ENCODE peak calls at places on chromosome X, in eight cellular contexts. One of them, this sample, is unnamed.

GRCh38 chrX:139691493-139691842 is 16.5 kb downstream of the MCF2 start:
- DNase-seq in adrenal gland: peak; percentile 13
- DNase-seq in H9: peak; percentile 25
- DNase-seq in CD4-positive, alpha-beta memory T cell: no peak
- DNase-seq in cardiac muscle cell: peak; percentile 19
- DNase-seq in adipocyte: peak; percentile 4
- DNase-seq in left ventricle myocardium inferior: peak; percentile 14
- DNase-seq in right cardiac atrium: peak; percentile 35
- DNase-seq in this sample: no peak

GRCh38 chrX:78886550-78886949 is 58.6 kb upstream of the P2RY10 start:
- DNase-seq in adrenal gland: no peak
- DNase-seq in H9: no peak
- DNase-seq in CD4-positive, alpha-beta memory T cell: peak; percentile 9
- DNase-seq in cardiac muscle cell: peak; percentile 13
- DNase-seq in adipocyte: peak; percentile 20
- DNase-seq in left ventricle myocardium inferior: no peak
- DNase-seq in right cardiac atrium: no peak
- DNase-seq in this sample: peak; percentile 68

GRCh38 chrX:68748030-68748429 is 80.8 kb upstream of the EFNB1 start:
- DNase-seq in adrenal gland: no peak
- DNase-seq in H9: no peak
- DNase-seq in CD4-positive, alpha-beta memory T cell: no peak
- DNase-seq in cardiac muscle cell: no peak
- DNase-seq in adipocyte: no peak
- DNase-seq in left ventricle myocardium inferior: no peak
- DNase-seq in right cardiac atrium: no peak
- DNase-seq in this sample: no peak

GRCh38 chrX:57964975-57965374 is 54.7 kb upstream of the ZXDA start:
- DNase-seq in adrenal gland: no peak
- DNase-seq in H9: no peak
- DNase-seq in CD4-positive, alpha-beta memory T cell: no peak
- DNase-seq in cardiac muscle cell: no peak
- DNase-seq in adipocyte: no peak
- DNase-seq in left ventricle myocardium inferior: no peak
- DNase-seq in right cardiac atrium: no peak
- DNase-seq in this sample: no peak

GRCh38 chrX:72100824-72101351 is 30.8 kb downstream of the RTL5 start:
- DNase-seq in adrenal gland: no peak
- DNase-seq in H9: no peak
- DNase-seq in CD4-positive, alpha-beta memory T cell: peak; percentile 85
- DNase-seq in cardiac muscle cell: no peak
- DNase-seq in adipocyte: no peak
- DNase-seq in left ventricle myocardium inferior: no peak
- DNase-seq in right cardiac atrium: peak; percentile 57
- DNase-seq in this sample: no peak

GRCh38 chrX:19794690-19795089 is 92.7 kb downstream of the SH3KBP1 start:
- DNase-seq in adrenal gland: no peak
- DNase-seq in H9: no peak
- DNase-seq in CD4-positive, alpha-beta memory T cell: no peak
- DNase-seq in cardiac muscle cell: no peak
- DNase-seq in adipocyte: no peak
- DNase-seq in left ventricle myocardium inferior: no peak
- DNase-seq in right cardiac atrium: no peak
- DNase-seq in this sample: no peak

GRCh38 chrX:30215357-30215843 is at the start of gene MAGEB2:
- DNase-seq in adrenal gland: no peak
- DNase-seq in H9: no peak
- DNase-seq in CD4-positive, alpha-beta memory T cell: no peak
- DNase-seq in cardiac muscle cell: no peak
- DNase-seq in adipocyte: no peak
- DNase-seq in left ventricle myocardium inferior: no peak
- DNase-seq in right cardiac atrium: no peak
- DNase-seq in this sample: no peak

GRCh38 chrX:98407526-98408049 is 1523.9 kb downstream of the RPA4 start:
- DNase-seq in adrenal gland: no peak
- DNase-seq in H9: no peak
- DNase-seq in CD4-positive, alpha-beta memory T cell: no peak
- DNase-seq in cardiac muscle cell: no peak
- DNase-seq in adipocyte: no peak
- DNase-seq in left ventricle myocardium inferior: no peak
- DNase-seq in right cardiac atrium: no peak
- DNase-seq in this sample: no peak

GRCh38 chrX:8913665-8914409 is 112.7 kb upstream of the FAM9A start:
- DNase-seq in adrenal gland: peak; percentile 16
- DNase-seq in H9: no peak
- DNase-seq in CD4-positive, alpha-beta memory T cell: no peak
- DNase-seq in cardiac muscle cell: peak; percentile 83
- DNase-seq in adipocyte: peak; percentile 84
- DNase-seq in left ventricle myocardium inferior: peak; percentile 21
- DNase-seq in right cardiac atrium: no peak
- DNase-seq in this sample: no peak

DNA sequence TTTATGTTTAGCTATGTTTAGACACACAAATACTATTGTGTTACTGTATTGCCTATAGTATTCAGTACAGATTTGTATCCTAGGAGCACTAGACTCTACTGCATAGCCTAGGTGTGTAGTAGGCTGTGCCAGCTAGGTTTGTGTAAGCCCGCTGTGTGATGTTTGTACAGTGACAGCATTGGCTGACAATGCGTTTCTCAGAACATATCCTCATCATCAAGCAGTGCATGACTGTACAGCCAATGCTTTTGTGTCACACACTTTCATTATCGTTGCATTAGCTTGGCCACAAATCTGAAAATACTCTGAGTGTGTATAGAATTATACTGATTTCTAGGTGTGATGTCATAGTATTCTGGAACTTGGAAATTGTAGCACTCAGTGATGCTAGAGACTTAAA is 63.4 kb downstream of the CLDN34 start:
- DNase-seq in adrenal gland: no peak
- DNase-seq in H9: no peak
- DNase-seq in CD4-positive, alpha-beta memory T cell: no peak
- DNase-seq in cardiac muscle cell: no peak
- DNase-seq in adipocyte: no peak
- DNase-seq in left ventricle myocardium inferior: no peak
- DNase-seq in right cardiac atrium: no peak
- DNase-seq in this sample: no peak
- H3K4me1 ChIP-seq in adrenal gland: no peaks in the 10 kb centered on the region
- H3K4me1 ChIP-seq in H9: no peaks in the 10 kb centered on the region
- H3K4me1 ChIP-seq in CD4-positive, alpha-beta memory T cell: no peaks in the 10 kb centered on the region
- H3K4me1 ChIP-seq in cardiac muscle cell: peaks cover 7% of the 10 kb centered on the region
- H3K4me1 ChIP-seq in adipocyte: no peaks in the 10 kb centered on the region
- H3K4me1 ChIP-seq in left ventricle myocardium inferior: peaks cover 49% of the 10 kb centered on the region
- H3K4me1 ChIP-seq in right cardiac atrium: peaks cover 6% of the 10 kb centered on the region
- H3K4me1 ChIP-seq in this sample: peaks cover 3% of the 10 kb centered on the region

GRCh38 chrX:129787336-129788055 is 7.7 kb downstream of the SASH3 start:
- DNase-seq in adrenal gland: no peak
- DNase-seq in H9: no peak
- DNase-seq in CD4-positive, alpha-beta memory T cell: no peak
- DNase-seq in cardiac muscle cell: peak; percentile 26
- DNase-seq in adipocyte: no peak
- DNase-seq in left ventricle myocardium inferior: no peak
- DNase-seq in right cardiac atrium: no peak
- DNase-seq in this sample: no peak
- H3K4me1 ChIP-seq in adrenal gland: no peaks in the 10 kb centered on the region
- H3K4me1 ChIP-seq in H9: no peaks in the 10 kb centered on the region
- H3K4me1 ChIP-seq in CD4-positive, alpha-beta memory T cell: peaks cover 48% of the 10 kb centered on the region
- H3K4me1 ChIP-seq in cardiac muscle cell: no peaks in the 10 kb centered on the region
- H3K4me1 ChIP-seq in adipocyte: no peaks in the 10 kb centered on the region
- H3K4me1 ChIP-seq in left ventricle myocardium inferior: no peaks in the 10 kb centered on the region
- H3K4me1 ChIP-seq in right cardiac atrium: no peaks in the 10 kb centered on the region
- H3K4me1 ChIP-seq in this sample: no peaks in the 10 kb centered on the region

GRCh38 chrX:133792198-133792953 is 193.0 kb downstream of the GPC3 start:
- DNase-seq in adrenal gland: peak; percentile 63
- DNase-seq in H9: peak; percentile 80
- DNase-seq in CD4-positive, alpha-beta memory T cell: peak; percentile 60
- DNase-seq in cardiac muscle cell: peak; percentile 80
- DNase-seq in adipocyte: peak; percentile 81
- DNase-seq in left ventricle myocardium inferior: peak; percentile 27
- DNase-seq in right cardiac atrium: peak; percentile 68
- DNase-seq in this sample: peak; percentile 88
- H3K4me1 ChIP-seq in adrenal gland: no peaks in the 10 kb centered on the region
- H3K4me1 ChIP-seq in H9: no peaks in the 10 kb centered on the region
- H3K4me1 ChIP-seq in CD4-positive, alpha-beta memory T cell: no peaks in the 10 kb centered on the region
- H3K4me1 ChIP-seq in cardiac muscle cell: peaks cover 17% of the 10 kb centered on the region
- H3K4me1 ChIP-seq in adipocyte: no peaks in the 10 kb centered on the region
- H3K4me1 ChIP-seq in left ventricle myocardium inferior: no peaks in the 10 kb centered on the region
- H3K4me1 ChIP-seq in right cardiac atrium: no peaks in the 10 kb centered on the region
- H3K4me1 ChIP-seq in this sample: no peaks in the 10 kb centered on the region

GRCh38 chrX:151981129-151981528 is 6.7 kb upstream of the GABRE start:
- DNase-seq in adrenal gland: no peak
- DNase-seq in H9: no peak
- DNase-seq in CD4-positive, alpha-beta memory T cell: no peak
- DNase-seq in cardiac muscle cell: no peak
- DNase-seq in adipocyte: peak; percentile 39
- DNase-seq in left ventricle myocardium inferior: no peak
- DNase-seq in right cardiac atrium: no peak
- DNase-seq in this sample: no peak
- H3K4me1 ChIP-seq in adrenal gland: no peaks in the 10 kb centered on the region
- H3K4me1 ChIP-seq in H9: no peaks in the 10 kb centered on the region
- H3K4me1 ChIP-seq in CD4-positive, alpha-beta memory T cell: no peaks in the 10 kb centered on the region
- H3K4me1 ChIP-seq in cardiac muscle cell: no peaks in the 10 kb centered on the region
- H3K4me1 ChIP-seq in adipocyte: peaks cover 45% of the 10 kb centered on the region
- H3K4me1 ChIP-seq in left ventricle myocardium inferior: peaks cover 26% of the 10 kb centered on the region
- H3K4me1 ChIP-seq in right cardiac atrium: peaks cover 4% of the 10 kb centered on the region
- H3K4me1 ChIP-seq in this sample: no peaks in the 10 kb centered on the region

GRCh38 chrX:22060451-22060940 is 28.4 kb downstream of the PHEX start:
- DNase-seq in adrenal gland: no peak
- DNase-seq in H9: no peak
- DNase-seq in CD4-positive, alpha-beta memory T cell: no peak
- DNase-seq in cardiac muscle cell: peak; percentile 43
- DNase-seq in adipocyte: peak; percentile 58
- DNase-seq in left ventricle myocardium inferior: no peak
- DNase-seq in right cardiac atrium: no peak
- DNase-seq in this sample: no peak
- H3K4me1 ChIP-seq in adrenal gland: no peaks in the 10 kb centered on the region
- H3K4me1 ChIP-seq in H9: no peaks in the 10 kb centered on the region
- H3K4me1 ChIP-seq in CD4-positive, alpha-beta memory T cell: no peaks in the 10 kb centered on the region
- H3K4me1 ChIP-seq in cardiac muscle cell: peaks cover 11% of the 10 kb centered on the region
- H3K4me1 ChIP-seq in adipocyte: no peaks in the 10 kb centered on the region
- H3K4me1 ChIP-seq in left ventricle myocardium inferior: no peaks in the 10 kb centered on the region
- H3K4me1 ChIP-seq in right cardiac atrium: no peaks in the 10 kb centered on the region
- H3K4me1 ChIP-seq in this sample: no peaks in the 10 kb centered on the region

GRCh38 chrX:106000203-106000602 is 38.3 kb downstream of the SERPINA7 start:
- DNase-seq in adrenal gland: no peak
- DNase-seq in H9: no peak
- DNase-seq in CD4-positive, alpha-beta memory T cell: no peak
- DNase-seq in cardiac muscle cell: no peak
- DNase-seq in adipocyte: no peak
- DNase-seq in left ventricle myocardium inferior: no peak
- DNase-seq in right cardiac atrium: no peak
- DNase-seq in this sample: no peak
- H3K4me1 ChIP-seq in adrenal gland: no peaks in the 10 kb centered on the region
- H3K4me1 ChIP-seq in H9: no peaks in the 10 kb centered on the region
- H3K4me1 ChIP-seq in CD4-positive, alpha-beta memory T cell: no peaks in the 10 kb centered on the region
- H3K4me1 ChIP-seq in cardiac muscle cell: no peaks in the 10 kb centered on the region
- H3K4me1 ChIP-seq in adipocyte: no peaks in the 10 kb centered on the region
- H3K4me1 ChIP-seq in left ventricle myocardium inferior: no peaks in the 10 kb centered on the region
- H3K4me1 ChIP-seq in right cardiac atrium: no peaks in the 10 kb centered on the region
- H3K4me1 ChIP-seq in this sample: no peaks in the 10 kb centered on the region

GRCh38 chrX:47578692-47579091 is 3.5 kb upstream of the TIMP1 start:
- DNase-seq in adrenal gland: no peak
- DNase-seq in H9: no peak
- DNase-seq in CD4-positive, alpha-beta memory T cell: no peak
- DNase-seq in cardiac muscle cell: no peak
- DNase-seq in adipocyte: no peak
- DNase-seq in left ventricle myocardium inferior: no peak
- DNase-seq in right cardiac atrium: no peak
- DNase-seq in this sample: no peak
- H3K4me1 ChIP-seq in adrenal gland: peaks cover 4% of the 10 kb centered on the region
- H3K4me1 ChIP-seq in H9: no peaks in the 10 kb centered on the region
- H3K4me1 ChIP-seq in CD4-positive, alpha-beta memory T cell: peaks cover 40% of the 10 kb centered on the region
- H3K4me1 ChIP-seq in cardiac muscle cell: peaks cover 9% of the 10 kb centered on the region
- H3K4me1 ChIP-seq in adipocyte: peaks cover 5% of the 10 kb centered on the region
- H3K4me1 ChIP-seq in left ventricle myocardium inferior: peaks cover 3% of the 10 kb centered on the region
- H3K4me1 ChIP-seq in right cardiac atrium: peaks cover under 1% of the 10 kb centered on the region
- H3K4me1 ChIP-seq in this sample: no peaks in the 10 kb centered on the region

GRCh38 chrX:107714196-107714811 is 61.3 kb downstream of the TSC22D3 start:
- DNase-seq in adrenal gland: peak; percentile 28
- DNase-seq in H9: no peak
- DNase-seq in CD4-positive, alpha-beta memory T cell: peak; percentile 57
- DNase-seq in cardiac muscle cell: peak; percentile 58
- DNase-seq in adipocyte: peak; percentile 45
- DNase-seq in left ventricle myocardium inferior: no peak
- DNase-seq in right cardiac atrium: no peak
- DNase-seq in this sample: no peak

GRCh38 chrX:107711521-107712041 is 64.0 kb downstream of the TSC22D3 start:
- DNase-seq in adrenal gland: peak; percentile 8
- DNase-seq in H9: no peak
- DNase-seq in CD4-positive, alpha-beta memory T cell: no peak
- DNase-seq in cardiac muscle cell: peak; percentile 20
- DNase-seq in adipocyte: no peak
- DNase-seq in left ventricle myocardium inferior: no peak
- DNase-seq in right cardiac atrium: no peak
- DNase-seq in this sample: no peak

GRCh38 chrX:107713205-107714195 is 62.1 kb downstream of the TSC22D3 start:
- DNase-seq in adrenal gland: peak; percentile 34
- DNase-seq in H9: no peak
- DNase-seq in CD4-positive, alpha-beta memory T cell: peak; percentile 62
- DNase-seq in cardiac muscle cell: peak; percentile 43
- DNase-seq in adipocyte: peak; percentile 28
- DNase-seq in left ventricle myocardium inferior: no peak
- DNase-seq in right cardiac atrium: no peak
- DNase-seq in this sample: no peak

GRCh38 chrX:107710617-107711391 is 64.8 kb downstream of the TSC22D3 start:
- DNase-seq in adrenal gland: peak; percentile 68
- DNase-seq in H9: no peak
- DNase-seq in CD4-positive, alpha-beta memory T cell: peak; percentile 89
- DNase-seq in cardiac muscle cell: peak; percentile 95
- DNase-seq in adipocyte: peak; percentile 93
- DNase-seq in left ventricle myocardium inferior: no peak
- DNase-seq in right cardiac atrium: no peak
- DNase-seq in this sample: peak; percentile 9

DNA sequence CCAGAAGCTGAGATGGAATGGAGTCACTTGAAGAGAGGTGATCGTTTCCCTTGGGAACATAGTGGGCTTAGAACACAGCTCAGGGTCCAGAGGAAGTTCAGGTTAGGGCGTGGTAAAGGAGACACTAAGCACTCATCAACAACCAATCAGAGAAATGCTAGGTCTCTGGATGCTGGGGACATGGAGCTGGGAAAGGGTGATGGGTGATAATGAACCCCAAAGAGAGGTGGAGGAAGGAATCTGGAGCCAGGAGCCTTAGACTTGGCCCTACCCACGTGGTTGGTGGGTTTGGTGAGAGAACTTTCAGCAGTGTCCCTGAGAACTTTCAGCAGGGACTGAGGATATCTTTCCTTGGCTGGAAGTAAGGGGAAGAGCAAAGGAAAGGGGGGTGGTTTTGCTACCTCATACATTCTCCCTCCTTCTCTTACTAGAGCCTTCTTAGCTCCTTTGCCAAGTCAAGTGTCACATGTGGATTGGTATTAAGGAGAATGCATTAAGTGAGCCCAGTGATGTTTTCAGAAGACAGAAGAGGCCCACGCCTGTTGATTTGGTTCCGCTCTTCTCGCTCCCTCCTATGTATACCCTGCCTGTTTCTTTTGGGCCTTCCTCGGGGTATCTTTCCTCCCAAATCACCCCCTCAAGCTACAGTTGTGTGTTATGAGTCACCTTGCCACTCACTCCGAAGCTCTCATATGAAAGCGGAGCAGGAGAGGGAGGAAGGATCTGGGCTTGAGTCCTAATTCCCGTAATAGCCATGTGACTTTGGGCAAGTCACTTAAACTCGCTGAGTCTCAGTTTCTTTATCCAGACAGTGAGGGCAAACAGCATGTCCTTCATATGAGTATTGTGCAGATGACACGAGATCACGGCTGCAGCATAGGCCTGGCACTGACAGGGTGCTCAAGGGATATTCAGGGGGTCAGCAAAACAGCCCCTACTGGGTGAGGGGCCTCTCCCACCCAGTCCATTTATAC is 63.1 kb downstream of the TSC22D3 start:
- DNase-seq in adrenal gland: peak; percentile 67
- DNase-seq in H9: no peak
- DNase-seq in CD4-positive, alpha-beta memory T cell: peak; percentile 76
- DNase-seq in cardiac muscle cell: peak; percentile 77
- DNase-seq in adipocyte: peak; percentile 60
- DNase-seq in left ventricle myocardium inferior: no peak
- DNase-seq in right cardiac atrium: no peak
- DNase-seq in this sample: no peak
- H3K4me1 ChIP-seq in adrenal gland: peaks cover 31% of the 10 kb centered on the region
- H3K4me1 ChIP-seq in H9: peaks cover 3% of the 10 kb centered on the region
- H3K4me1 ChIP-seq in CD4-positive, alpha-beta memory T cell: peaks cover 70% of the 10 kb centered on the region
- H3K4me1 ChIP-seq in cardiac muscle cell: peaks cover 26% of the 10 kb centered on the region
- H3K4me1 ChIP-seq in adipocyte: peaks cover 43% of the 10 kb centered on the region
- H3K4me1 ChIP-seq in left ventricle myocardium inferior: peaks cover 67% of the 10 kb centered on the region
- H3K4me1 ChIP-seq in right cardiac atrium: peaks cover 4% of the 10 kb centered on the region
- H3K4me1 ChIP-seq in this sample: peaks cover 4% of the 10 kb centered on the region

This sample was measured in A673.